ENCODE peak calls at places on chromosome 1, in four cellular contexts. One of them, this sample, is unnamed.

GRCh38 chr1:154584267-154584994 is 16.9 kb downstream of the CHRNB2 start:
- DNase-seq in stimulated activated naive CD8-positive, alpha-beta T cell treated with anti-CD3 and anti-CD28 coated beads, Interleukin-15, Interleukin-2, amounts not matched to agents 100 U/mL and 50 U/mL, for 24 hours: no peak
- DNase-seq in NCI-H1694 treated with DMSO at 0.1 percent for 48 hours: no peak
- DNase-seq in EH: no peak
- DNase-seq in this sample: no peak

GRCh38 chr1:68826861-68827260 is 330.0 kb upstream of the DEPDC1 start:
- DNase-seq in EH: no peak
- DNase-seq in stimulated activated naive CD8-positive, alpha-beta T cell treated with anti-CD3 and anti-CD28 coated beads, Interleukin-15, Interleukin-2, amounts not matched to agents 100 U/mL and 50 U/mL, for 24 hours: no peak
- DNase-seq in NCI-H1694 treated with DMSO at 0.1 percent for 48 hours: no peak
- DNase-seq in this sample: no peak

GRCh38 chr1:228918335-228918734 is 183.1 kb downstream of the RHOU start:
- DNase-seq in EH: no peak
- DNase-seq in stimulated activated naive CD8-positive, alpha-beta T cell treated with anti-CD3 and anti-CD28 coated beads, Interleukin-15, Interleukin-2, amounts not matched to agents 100 U/mL and 50 U/mL, for 24 hours: no peak
- DNase-seq in NCI-H1694 treated with DMSO at 0.1 percent for 48 hours: no peak
- DNase-seq in this sample: no peak

GRCh38 chr1:203627819-203628184 is 1.2 kb downstream of the ATP2B4 start:
- DNase-seq in stimulated activated naive CD8-positive, alpha-beta T cell treated with anti-CD3 and anti-CD28 coated beads, Interleukin-15, Interleukin-2, amounts not matched to agents 100 U/mL and 50 U/mL, for 24 hours: peak
- DNase-seq in EH: peak
- DNase-seq in NCI-H1694 treated with DMSO at 0.1 percent for 48 hours: no peak
- DNase-seq in this sample: peak

GRCh38 chr1:24250791-24251190 is 63.7 kb upstream of the IFNLR1 start:
- DNase-seq in stimulated activated naive CD8-positive, alpha-beta T cell treated with anti-CD3 and anti-CD28 coated beads, Interleukin-15, Interleukin-2, amounts not matched to agents 100 U/mL and 50 U/mL, for 24 hours: no peak
- DNase-seq in EH: no peak
- DNase-seq in NCI-H1694 treated with DMSO at 0.1 percent for 48 hours: no peak
- DNase-seq in this sample: no peak

GRCh38 chr1:110674337-110675059 is at the start of gene KCNA3:
- DNase-seq in NCI-H1694 treated with DMSO at 0.1 percent for 48 hours: peak
- DNase-seq in stimulated activated naive CD8-positive, alpha-beta T cell treated with anti-CD3 and anti-CD28 coated beads, Interleukin-15, Interleukin-2, amounts not matched to agents 100 U/mL and 50 U/mL, for 24 hours: peak
- DNase-seq in EH: no peak
- DNase-seq in this sample: peak

GRCh38 chr1:184569106-184569505 is 182.3 kb downstream of the C1orf21 start:
- DNase-seq in EH: no peak
- DNase-seq in stimulated activated naive CD8-positive, alpha-beta T cell treated with anti-CD3 and anti-CD28 coated beads, Interleukin-15, Interleukin-2, amounts not matched to agents 100 U/mL and 50 U/mL, for 24 hours: no peak
- DNase-seq in NCI-H1694 treated with DMSO at 0.1 percent for 48 hours: no peak
- DNase-seq in this sample: no peak

GRCh38 chr1:89739013-89739843 is 81.6 kb upstream of the LRRC8D start:
- DNase-seq in stimulated activated naive CD8-positive, alpha-beta T cell treated with anti-CD3 and anti-CD28 coated beads, Interleukin-15, Interleukin-2, amounts not matched to agents 100 U/mL and 50 U/mL, for 24 hours: peak
- DNase-seq in EH: peak
- DNase-seq in NCI-H1694 treated with DMSO at 0.1 percent for 48 hours: no peak
- DNase-seq in this sample: no peak

GRCh38 chr1:183733610-183734219 is 71.2 kb upstream of the RGL1 start:
- DNase-seq in NCI-H1694 treated with DMSO at 0.1 percent for 48 hours: peak
- DNase-seq in stimulated activated naive CD8-positive, alpha-beta T cell treated with anti-CD3 and anti-CD28 coated beads, Interleukin-15, Interleukin-2, amounts not matched to agents 100 U/mL and 50 U/mL, for 24 hours: no peak
- DNase-seq in EH: no peak
- DNase-seq in this sample: no peak